ENCODE peak calls at places on chromosomes 7 and 10, in six cellular contexts. S is tibial nerve; N is psoas muscle; B is CD4-positive, alpha-beta memory T cell; W is endothelial cell of umbilical vein; K is adrenal gland. T is an unnamed sample.

GRCh38 chr7:151873402-151873965 is 3.4 kb downstream of the PRKAG2 start:
- DNase-seq in N (peak), W (no peak), K (no peak), B (no peak), S (peak), T (no peak)

GRCh38 chr7:117132385-117133120 is 179.3 kb downstream of the ST7 start:
- DNase-seq in N (no peak), B (no peak), K (no peak), S (no peak), W (peak), T (no peak)

GRCh38 chr7:131649879-131650278 is 93.5 kb upstream of the PODXL start:
- DNase-seq in W (no peak), B (no peak), K (no peak), N (no peak), S (no peak), T (no peak)

GRCh38 chr10:49353895-49354566 is 41.9 kb downstream of the DRGX start:
- DNase-seq in N (no peak), S (no peak), K (no peak), B (no peak), W (no peak), T (no peak)

GRCh38 chr10:116084166-116084565 is 188.8 kb downstream of the GFRA1 start:
- DNase-seq in N (no peak), S (no peak), K (no peak), B (no peak), W (no peak), T (no peak)

GRCh38 chr7:133330085-133330484 is 77.2 kb downstream of the EXOC4 start:
- DNase-seq in W (no peak), K (no peak), S (no peak), B (no peak), N (no peak), T (no peak)

GRCh38 chr7:362416-363096 is 72.6 kb downstream of the FOXL3 start:
- DNase-seq in S (no peak), W (peak), N (peak), K (no peak), B (peak), T (peak)

GRCh38 chr7:117673367-117673766 is 193.5 kb downstream of the CFTR start:
- DNase-seq in N (no peak), B (no peak), W (no peak), S (no peak), K (peak), T (no peak)

GRCh38 chr7:94142281-94142680 is 138.1 kb upstream of the BET1 start:
- DNase-seq in B (no peak), W (no peak), S (no peak), N (no peak), K (no peak), T (no peak)

GRCh38 chr7:139588632-139589031 is 65.1 kb downstream of the CLEC2L start:
- DNase-seq in S (no peak), K (no peak), W (no peak), N (no peak), B (no peak), T (no peak)

DNA sequence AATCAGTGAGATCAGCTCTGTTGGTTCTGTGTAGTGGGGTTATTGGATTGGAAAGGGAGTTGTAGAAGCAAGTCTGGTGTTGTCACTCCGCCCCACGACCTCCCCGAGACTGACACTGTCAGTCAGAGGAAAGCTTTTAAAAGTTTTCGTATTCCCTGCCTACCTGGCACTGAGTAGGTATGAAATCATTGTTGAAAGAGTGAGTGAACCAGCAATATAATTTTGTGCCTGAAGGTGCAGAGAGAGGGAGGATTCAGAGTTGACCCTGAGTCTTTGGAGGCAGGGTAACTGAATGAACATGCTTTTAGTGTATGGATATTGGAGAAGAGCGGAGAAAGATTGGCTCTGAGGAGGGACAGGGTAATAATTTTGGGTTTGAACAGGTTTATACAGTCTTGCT is 27.3 kb downstream of the CCNY start:
- DNase-seq in S (no peak), K (no peak), N (no peak), W (no peak), B (no peak), T (no peak)
- H3K27ac ChIP-seq in S (no peak), K (no peak), N (no peak), W (no peak), B (no peak), T (no peak)

DNA sequence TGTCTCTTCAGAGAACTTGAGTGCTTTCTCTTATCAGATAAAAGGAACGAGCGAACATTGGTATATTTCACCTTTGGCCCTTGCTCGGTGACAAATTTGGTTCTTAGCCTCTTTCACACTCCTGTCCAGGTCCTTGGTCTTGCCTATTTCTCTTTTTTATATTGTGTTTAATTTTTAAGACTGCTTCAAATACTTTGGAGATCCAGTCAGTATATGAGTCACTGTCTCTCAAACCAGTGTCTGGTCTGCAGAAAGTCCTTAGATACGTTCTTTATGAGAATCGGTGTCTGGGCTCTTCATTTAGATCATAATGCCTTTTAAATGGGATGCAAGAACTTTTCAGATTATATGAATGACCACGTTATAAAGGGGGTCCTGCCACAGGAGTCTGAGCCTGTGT is 55.0 kb downstream of the PIK3AP1 start:
- DNase-seq in N (no peak), W (no peak), S (no peak), K (no peak), B (no peak), T (no peak)
- H3K27ac ChIP-seq in N (no peak), W (no peak), S (no peak), K (no peak), B (no peak), T (no peak)

DNA sequence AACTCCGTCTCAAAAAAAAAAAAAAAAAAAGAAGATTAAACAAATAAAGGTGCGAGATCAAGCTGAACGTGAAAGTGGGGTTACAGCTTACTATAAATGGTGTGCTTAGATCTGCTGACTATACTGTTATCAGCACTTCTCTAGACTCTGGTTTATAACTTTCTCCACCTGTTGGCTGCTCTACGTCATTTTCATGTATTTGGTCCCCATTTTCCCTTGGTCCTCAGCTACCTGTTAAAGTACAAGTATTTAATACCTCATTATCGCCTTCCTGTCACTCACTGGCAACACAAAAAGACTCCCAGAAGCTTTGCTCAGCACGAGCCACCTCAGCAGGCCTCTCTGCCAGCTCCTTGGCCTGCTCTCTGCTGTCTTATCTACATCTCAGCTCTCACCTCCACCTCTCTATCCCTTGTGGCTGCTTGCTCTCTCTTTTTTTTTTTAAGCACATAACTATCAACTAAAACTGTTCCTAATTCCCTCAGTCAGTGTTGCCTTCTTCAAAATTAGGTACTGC is 95.0 kb downstream of the ARMH3 start:
- DNase-seq in N (no peak), K (no peak), W (no peak), B (no peak), S (no peak), T (no peak)
- H3K27ac ChIP-seq in N (peak), K (peak), W (no peak), B (no peak), S (no peak), T (no peak)

DNA sequence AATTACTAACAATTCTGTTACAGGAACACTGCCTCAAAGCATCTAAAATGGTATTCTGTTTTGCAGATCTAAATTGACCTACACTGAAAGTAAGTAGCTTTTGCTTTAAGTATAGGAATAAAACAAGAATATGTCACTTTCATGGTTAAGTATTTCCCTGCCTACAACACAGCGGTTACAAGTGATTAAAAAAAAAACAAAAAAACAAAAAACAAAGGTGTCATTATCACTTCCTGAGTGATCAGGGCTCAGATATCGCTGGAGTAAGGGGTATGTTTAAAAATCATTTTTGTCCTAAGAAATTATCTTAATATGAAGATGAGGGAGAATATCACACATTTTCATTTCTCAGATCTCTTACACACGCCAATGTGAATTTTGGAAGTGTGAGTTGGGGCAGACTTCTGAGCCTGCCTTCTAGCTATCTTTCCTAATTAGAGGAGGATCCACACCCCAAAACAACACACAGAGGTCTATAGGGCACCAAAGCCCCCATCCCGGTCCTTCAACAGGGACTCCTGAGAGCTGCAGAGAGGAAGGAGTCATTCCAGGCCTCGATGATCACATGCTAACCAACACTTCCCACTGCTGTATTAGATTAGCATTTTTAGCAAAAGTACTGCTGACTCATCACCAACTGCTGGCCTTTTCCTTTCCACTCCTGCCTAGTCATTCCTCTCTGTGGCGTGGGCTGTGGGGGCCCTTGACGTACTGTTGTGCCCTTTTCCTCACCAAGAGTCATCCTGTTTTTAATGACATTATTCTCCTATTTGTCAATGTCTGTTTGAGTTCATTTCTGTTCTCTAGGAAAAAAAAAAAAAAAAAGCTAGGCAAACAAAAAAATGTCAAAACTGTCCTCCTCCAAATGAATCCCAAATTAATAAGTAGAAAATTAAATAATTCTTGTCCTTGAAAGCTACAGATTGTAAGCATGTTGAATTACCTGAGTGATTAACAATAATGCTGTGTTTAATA is 31.2 kb downstream of the PRTFDC1 start:
- DNase-seq in W (peak), S (peak), N (no peak), K (peak), B (no peak), T (no peak)
- H3K27ac ChIP-seq in W (peak), S (no peak), N (no peak), K (peak), B (no peak), T (no peak)

DNA sequence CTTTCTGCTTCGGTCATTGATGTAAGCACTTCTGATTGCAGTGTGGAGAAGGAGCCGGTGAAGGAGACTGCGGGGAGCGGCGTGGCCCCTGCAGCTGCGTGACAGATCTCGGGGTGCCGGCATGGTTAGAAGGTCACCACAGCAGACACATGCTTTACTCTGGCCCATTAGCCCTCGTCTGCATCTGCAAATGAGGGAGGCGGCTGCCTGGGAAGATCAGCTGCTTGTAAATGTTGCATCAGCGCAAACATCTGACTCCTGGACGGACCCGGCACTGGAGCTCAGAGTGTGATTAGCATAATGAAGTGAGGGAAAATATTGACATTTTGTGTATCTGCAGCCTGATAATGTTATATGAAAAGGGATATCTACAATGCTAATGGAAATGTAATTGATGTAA is 30.5 kb upstream of the MNX1 start:
- DNase-seq in K (no peak), S (no peak), W (no peak), N (no peak), B (no peak), T (no peak)
- H3K27ac ChIP-seq in K (no peak), S (no peak), W (no peak), N (no peak), B (no peak), T (no peak)

GRCh38 chr7:20218261-20218660 is 1.1 kb upstream of the MACC1 start:
- DNase-seq in B (no peak), W (no peak), S (no peak), N (no peak), K (no peak), T (no peak)
- H3K27ac ChIP-seq in B (no peak), W (no peak), S (peak), N (no peak), K (no peak), T (no peak)

GRCh38 chr10:22553452-22553995 is 160.9 kb downstream of the PIP4K2A start:
- DNase-seq in N (no peak), B (no peak), K (no peak), W (no peak), S (no peak), T (no peak)

GRCh38 chr10:22551966-22552365 is 162.4 kb downstream of the PIP4K2A start:
- DNase-seq in W (no peak), K (no peak), N (no peak), S (no peak), B (no peak), T (no peak)

GRCh38 chr10:22552888-22553378 is 161.4 kb downstream of the PIP4K2A start:
- DNase-seq in B (no peak), K (no peak), N (peak), W (no peak), S (no peak), T (no peak)

GRCh38 chr10:22556774-22557173 is 157.6 kb downstream of the PIP4K2A start:
- DNase-seq in W (no peak), N (no peak), B (no peak), K (no peak), S (no peak), T (no peak)

GRCh38 chr10:22554481-22555182 is 159.7 kb downstream of the PIP4K2A start:
- DNase-seq in K (peak), W (no peak), S (peak), B (no peak), N (peak), T (no peak)
- H3K27ac ChIP-seq in K (peak), W (no peak), S (peak), B (no peak), N (peak), T (no peak)

T was measured in CD4-positive, CD25-positive, alpha-beta regulatory T cell.